ENCODE peak calls at places on chromosomes 3 and 15, in ten cellular contexts. C is tibial nerve, S is heart left ventricle, K is spleen, W is transverse colon, D is lower leg skin, H is A549, R is adrenal gland, I is esophagus squamous epithelium, J is HCT116. U is an unnamed sample.

GRCh38 chr3:76442374-76442915 is 597.5 kb upstream of the ROBO2 start:
- DNase-seq in C (no peak), S (no peak), K (no peak), W (no peak), D (no peak), H (no peak), R (no peak), I (no peak), J (no peak), U (no peak)

GRCh38 chr3:18501679-18502343 is 76.7 kb upstream of the SATB1 start:
- DNase-seq in C (no peak), S (no peak), K (no peak), W (no peak), D (no peak), H (no peak), R (no peak), I (no peak), J (no peak), U (no peak)

GRCh38 chr3:15300318-15301078 is 31.9 kb downstream of the SH3BP5 start:
- DNase-seq in C (no peak), S (peak; percentile 52), K (no peak), W (no peak), D (peak; percentile 89), H (peak; percentile 73), R (peak; percentile 91), I (no peak), J (peak; percentile 75), U (no peak)

GRCh38 chr3:180402463-180403073 is 199.4 kb upstream of the TTC14 start:
- DNase-seq in C (no peak), S (no peak), K (no peak), W (no peak), D (no peak), H (no peak), R (no peak), I (no peak), J (no peak), U (no peak)

GRCh38 chr3:181604267-181604666 is 107.5 kb upstream of the SOX2 start:
- DNase-seq in C (no peak), S (no peak), K (no peak), W (no peak), D (no peak), H (no peak), R (no peak), I (no peak), J (no peak), U (no peak)

GRCh38 chr3:16048435-16049318 is 125.8 kb upstream of the GALNT15 start:
- DNase-seq in C (peak; percentile 79), S (no peak), K (no peak), W (peak; percentile 50), D (no peak), H (peak; percentile 85), R (peak; percentile 79), I (no peak), J (peak; percentile 61), U (no peak)

GRCh38 chr3:122458992-122459391 is 43.1 kb upstream of the WDR5B start:
- DNase-seq in C (no peak), S (no peak), K (no peak), W (no peak), D (no peak), H (peak; percentile 62), R (no peak), I (no peak), J (peak; percentile 23), U (no peak)

GRCh38 chr3:98003306-98003969 is 31.2 kb upstream of the RIOX2 start:
- DNase-seq in C (no peak), S (no peak), K (no peak), W (no peak), D (no peak), H (no peak), R (no peak), I (no peak), J (no peak), U (no peak)

GRCh38 chr3:181493423-181493822 is 218.3 kb upstream of the SOX2 start:
- DNase-seq in C (no peak), S (no peak), K (no peak), W (no peak), D (no peak), H (no peak), R (no peak), I (no peak), J (no peak), U (no peak)

GRCh38 chr3:149547954-149548728 is 73.6 kb downstream of the TM4SF4 start:
- DNase-seq in C (no peak), S (peak; percentile 71), K (no peak), W (peak; percentile 51), D (no peak), H (peak; percentile 95), R (peak; percentile 78), I (no peak), J (no peak), U (peak; percentile 93)
- TF ChIP-seq POLR2A in C (no peak), S (no peak), K (no peak), W (no peak), D (no peak), H (no peak), R (peak; percentile 45), I (no peak), J (no peak), U (no peak)

GRCh38 chr3:41198526-41198925 is 779 bp upstream of the CTNNB1 start:
- DNase-seq in C (peak; percentile 43), S (peak; percentile 41), K (no peak), W (peak; percentile 42), D (peak; percentile 86), H (no peak), R (peak; percentile 65), I (no peak), J (no peak), U (no peak)

GRCh38 chr3:41202075-41202833 is 2.9 kb downstream of the CTNNB1 start:
- DNase-seq in C (no peak), S (no peak), K (no peak), W (no peak), D (no peak), H (no peak), R (no peak), I (no peak), J (no peak), U (no peak)

GRCh38 chr3:41198950-41199865 is at the start of gene CTNNB1:
- DNase-seq in C (peak; percentile 95), S (peak; percentile 94), K (peak; percentile 98), W (peak; percentile 95), D (peak; percentile 98), H (peak; percentile 94), R (peak; percentile 97), I (peak; percentile 70), J (peak; percentile 83), U (peak; percentile 98)

GRCh38 chr3:41199866-41200668 is 762 bp downstream of the CTNNB1 start:
- DNase-seq in C (peak; percentile 38), S (no peak), K (no peak), W (peak; percentile 44), D (no peak), H (no peak), R (peak; percentile 53), I (no peak), J (no peak), U (no peak)

GRCh38 chr3:41200669-41201021 is 1.3 kb downstream of the CTNNB1 start:
- DNase-seq in C (peak; percentile 55), S (no peak), K (no peak), W (peak; percentile 23), D (no peak), H (no peak), R (peak; percentile 57), I (no peak), J (no peak), U (no peak)
- TF ChIP-seq POLR2A in C (no peak), S (no peak), K (no peak), W (peak; percentile 50), D (no peak), H (no peak), R (no peak), I (no peak), J (no peak), U (no peak)

GRCh38 chr15:75030023-75030413 is 6.6 kb downstream of the PPCDC start:
- DNase-seq in C (peak; percentile 20), S (no peak), K (no peak), W (no peak), D (peak; percentile 90), H (no peak), R (no peak), I (no peak), J (no peak), U (no peak)

GRCh38 chr15:75030424-75030823 is 7.0 kb downstream of the PPCDC start:
- DNase-seq in C (no peak), S (peak; percentile 18), K (no peak), W (no peak), D (no peak), H (peak; percentile 32), R (no peak), I (no peak), J (no peak), U (no peak)

GRCh38 chr15:75027551-75027950 is 4.2 kb downstream of the PPCDC start:
- DNase-seq in C (no peak), S (no peak), K (no peak), W (peak; percentile 66), D (no peak), H (no peak), R (no peak), I (no peak), J (no peak), U (no peak)

GRCh38 chr15:75028991-75029377 is 5.6 kb downstream of the PPCDC start:
- DNase-seq in C (no peak), S (no peak), K (no peak), W (no peak), D (no peak), H (no peak), R (no peak), I (no peak), J (no peak), U (no peak)

DNA sequence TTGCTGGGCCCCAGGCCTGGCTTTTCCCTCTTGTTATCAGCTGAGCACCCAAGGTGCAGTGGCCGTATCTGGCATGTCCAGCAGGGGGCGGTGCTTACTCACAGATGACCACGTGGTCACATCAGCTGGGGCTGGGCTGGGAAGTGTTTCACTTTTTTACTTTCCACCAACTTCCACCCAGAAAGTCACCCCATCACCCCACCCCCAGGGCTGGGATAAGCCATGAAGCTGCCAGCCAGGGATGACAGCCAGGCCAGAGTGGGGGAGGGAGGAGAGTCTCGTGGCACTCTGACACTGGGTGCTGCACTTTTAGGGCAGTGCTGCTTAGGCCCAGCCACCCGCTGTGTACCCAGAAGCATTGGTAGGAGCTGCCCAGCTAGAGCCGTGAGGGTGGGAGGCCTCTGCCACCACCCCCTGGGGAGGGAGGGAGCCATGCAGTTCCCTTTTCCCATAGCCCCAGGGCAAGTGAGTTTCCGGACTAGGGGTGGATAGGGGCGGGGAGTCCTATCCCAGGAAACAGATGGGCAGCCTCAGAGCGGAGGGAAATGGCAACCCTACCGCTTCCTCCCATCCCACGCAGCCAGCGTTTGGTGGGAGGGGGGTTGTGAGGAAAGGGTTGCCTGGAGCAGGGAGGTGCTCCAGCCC is 6.1 kb downstream of the PPCDC start:
- DNase-seq in C (peak; percentile 99), S (peak; percentile 92), K (peak; percentile 98), W (peak; percentile 95), D (peak; percentile 99), H (peak; percentile 87), R (peak; percentile 98), I (peak; percentile 79), J (peak; percentile 51), U (peak; percentile 99)
- TF ChIP-seq POLR2A in C (no peak), S (peak; percentile 14), K (no peak), W (no peak), D (no peak), H (no peak), R (peak; percentile 39), I (no peak), J (no peak), U (no peak)

DNA sequence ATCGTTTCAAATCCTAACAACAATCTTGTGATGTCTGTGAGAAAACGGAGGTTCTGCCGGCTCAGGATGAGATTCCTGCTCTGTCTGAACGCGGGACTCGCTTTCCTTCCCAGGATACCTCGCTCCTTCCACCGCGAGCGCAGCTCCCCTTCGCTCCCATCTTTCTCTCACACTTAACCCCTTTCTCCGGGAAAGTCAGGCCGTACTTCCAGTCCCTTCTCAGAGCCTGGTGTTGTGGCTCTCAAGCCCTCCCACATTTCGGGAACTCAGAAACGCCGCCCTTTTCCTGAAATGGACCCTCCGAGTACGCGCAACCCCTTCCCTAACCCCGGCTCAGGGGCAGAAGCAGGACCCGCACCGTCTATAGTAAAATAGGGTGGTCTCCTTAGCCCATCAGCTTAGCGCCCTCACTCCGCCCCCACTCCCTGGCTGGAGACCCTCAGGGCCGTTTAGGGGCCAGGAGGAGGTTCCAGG is 377 bp upstream of the FEM1B start:
- DNase-seq in C (no peak), S (peak; percentile 59), K (no peak), W (peak; percentile 46), D (peak; percentile 89), H (no peak), R (peak; percentile 79), I (no peak), J (no peak), U (no peak)
- TF ChIP-seq POLR2A in C (peak; percentile 26), S (peak; percentile 34), K (no peak), W (no peak), D (no peak), H (no peak), R (no peak), I (no peak), J (no peak), U (no peak)